ENCODE peak calls at places on chromosomes 1 and 21, in four cellular contexts. One of them, this sample, is unnamed. For H3K4me1, H3K27me3 and H3K9me3, the result is how much of the 10 kb centered on the place peaks cover.

GRCh38 chr1:205746757-205747412 is 3.1 kb downstream of the NUCKS1 start:
- DNase-seq in NT2/D1: no peak
- DNase-seq in tibial nerve: no peak
- DNase-seq in esophagus squamous epithelium: no peak
- DNase-seq in this sample: no peak

GRCh38 chr1:197807739-197808453 is 32.6 kb upstream of the DENND1B start:
- DNase-seq in NT2/D1: no peak
- DNase-seq in tibial nerve: no peak
- DNase-seq in esophagus squamous epithelium: no peak
- DNase-seq in this sample: no peak

GRCh38 chr1:23345920-23346319 is 1.8 kb upstream of the HNRNPR start:
- DNase-seq in esophagus squamous epithelium: no peak
- DNase-seq in NT2/D1: no peak
- DNase-seq in tibial nerve: no peak
- DNase-seq in this sample: no peak

GRCh38 chr1:151570819-151571218 is 30.7 kb downstream of the TUFT1 start:
- DNase-seq in NT2/D1: no peak
- DNase-seq in esophagus squamous epithelium: no peak
- DNase-seq in tibial nerve: no peak
- DNase-seq in this sample: no peak

GRCh38 chr1:202860744-202861419 is 28.1 kb downstream of the RABIF start:
- DNase-seq in tibial nerve: no peak
- DNase-seq in NT2/D1: peak
- DNase-seq in esophagus squamous epithelium: no peak
- DNase-seq in this sample: peak

GRCh38 chr21:19507682-19508260 is 1104.2 kb upstream of the TMPRSS15 start:
- DNase-seq in tibial nerve: no peak
- DNase-seq in esophagus squamous epithelium: no peak
- DNase-seq in NT2/D1: peak
- DNase-seq in this sample: no peak

GRCh38 chr1:40032240-40032891 is 8.2 kb upstream of the CAP1 start:
- DNase-seq in tibial nerve: peak
- DNase-seq in NT2/D1: peak
- DNase-seq in esophagus squamous epithelium: no peak
- DNase-seq in this sample: peak

GRCh38 chr1:25954371-25954938 is 43.4 kb downstream of the PAFAH2 start:
- DNase-seq in NT2/D1: no peak
- DNase-seq in esophagus squamous epithelium: no peak
- DNase-seq in tibial nerve: no peak
- DNase-seq in this sample: no peak

GRCh38 chr1:226061793-226062557 is 541 bp upstream of the H3-3A start:
- DNase-seq in esophagus squamous epithelium: no peak
- DNase-seq in NT2/D1: peak
- DNase-seq in tibial nerve: peak
- DNase-seq in this sample: peak

GRCh38 chr1:107529511-107530149 is 388.8 kb downstream of the NTNG1 start:
- DNase-seq in NT2/D1: peak
- DNase-seq in esophagus squamous epithelium: no peak
- DNase-seq in tibial nerve: peak
- DNase-seq in this sample: no peak

GRCh38 chr1:21816602-21817302 is 4.7 kb downstream of the LDLRAD2 start:
- DNase-seq in tibial nerve: no peak
- DNase-seq in esophagus squamous epithelium: no peak
- DNase-seq in NT2/D1: no peak
- DNase-seq in this sample: no peak

GRCh38 chr1:82836246-82836645 is 1035.5 kb downstream of the ADGRL2 start:
- DNase-seq in NT2/D1: no peak
- DNase-seq in tibial nerve: no peak
- DNase-seq in esophagus squamous epithelium: no peak
- DNase-seq in this sample: no peak

GRCh38 chr21:42425603-42425985 is 21.9 kb downstream of the UBASH3A start:
- DNase-seq in esophagus squamous epithelium: no peak
- DNase-seq in tibial nerve: no peak
- DNase-seq in NT2/D1: no peak
- DNase-seq in this sample: no peak

GRCh38 chr1:108583757-108584156 is 23.9 kb downstream of the EEIG2 start:
- DNase-seq in NT2/D1: no peak
- DNase-seq in tibial nerve: peak
- DNase-seq in esophagus squamous epithelium: no peak
- DNase-seq in this sample: no peak

GRCh38 chr1:46527474-46528296 is 23.8 kb downstream of the KNCN start:
- DNase-seq in esophagus squamous epithelium: peak
- DNase-seq in tibial nerve: peak
- DNase-seq in NT2/D1: peak
- DNase-seq in this sample: peak

GRCh38 chr1:23395162-23395724 is 25.6 kb upstream of the ZNF436 start:
- DNase-seq in tibial nerve: no peak
- DNase-seq in esophagus squamous epithelium: no peak
- DNase-seq in NT2/D1: peak
- DNase-seq in this sample: peak

GRCh38 chr1:115275216-115275615 is 62.8 kb downstream of the NGF start:
- DNase-seq in esophagus squamous epithelium: no peak
- DNase-seq in NT2/D1: no peak
- DNase-seq in tibial nerve: no peak
- DNase-seq in this sample: no peak

GRCh38 chr1:50425376-50426107 is 2.3 kb upstream of the DMRTA2 start:
- DNase-seq in esophagus squamous epithelium: no peak
- DNase-seq in NT2/D1: no peak
- DNase-seq in tibial nerve: no peak
- DNase-seq in this sample: no peak

GRCh38 chr1:5709461-5709860 is 282.8 kb downstream of the NPHP4 start:
- DNase-seq in NT2/D1: no peak
- DNase-seq in esophagus squamous epithelium: no peak
- DNase-seq in tibial nerve: no peak
- DNase-seq in this sample: no peak

GRCh38 chr1:91555074-91555730 is 54.6 kb downstream of the CDC7 start:
- DNase-seq in tibial nerve: no peak
- DNase-seq in NT2/D1: no peak
- DNase-seq in esophagus squamous epithelium: no peak
- DNase-seq in this sample: no peak

GRCh38 chr1:218521414-218522169 is 176.5 kb downstream of the TGFB2 start:
- DNase-seq in tibial nerve: peak
- DNase-seq in NT2/D1: peak
- DNase-seq in esophagus squamous epithelium: no peak
- DNase-seq in this sample: peak

GRCh38 chr1:32813941-32814739 is 3.0 kb downstream of the YARS1 start:
- DNase-seq in esophagus squamous epithelium: no peak
- DNase-seq in tibial nerve: no peak
- DNase-seq in NT2/D1: no peak
- DNase-seq in this sample: peak

GRCh38 chr1:152907686-152908601 is at the start of gene IVL:
- DNase-seq in NT2/D1: no peak
- DNase-seq in esophagus squamous epithelium: no peak
- DNase-seq in tibial nerve: no peak
- DNase-seq in this sample: no peak

GRCh38 chr1:157982111-157982510 is 11.3 kb upstream of the KIRREL1 start:
- DNase-seq in tibial nerve: no peak
- DNase-seq in NT2/D1: no peak
- DNase-seq in esophagus squamous epithelium: no peak
- DNase-seq in this sample: no peak

GRCh38 chr1:178645826-178646200 is 79.2 kb upstream of the RALGPS2 start:
- DNase-seq in tibial nerve: no peak
- DNase-seq in esophagus squamous epithelium: no peak
- DNase-seq in NT2/D1: no peak
- DNase-seq in this sample: no peak

GRCh38 chr21:42652527-42653491 is 612 bp upstream of the PDE9A start:
- DNase-seq in esophagus squamous epithelium: no peak
- DNase-seq in NT2/D1: no peak
- DNase-seq in tibial nerve: peak
- DNase-seq in this sample: peak

GRCh38 chr1:175812936-175813335 is 69.5 kb upstream of the TNR start:
- DNase-seq in tibial nerve: no peak
- DNase-seq in NT2/D1: no peak
- DNase-seq in esophagus squamous epithelium: no peak
- DNase-seq in this sample: no peak

GRCh38 chr1:147545133-147545532 is 3.8 kb downstream of the BCL9 start:
- DNase-seq in NT2/D1: no peak
- DNase-seq in tibial nerve: no peak
- DNase-seq in esophagus squamous epithelium: no peak
- DNase-seq in this sample: peak

DNA sequence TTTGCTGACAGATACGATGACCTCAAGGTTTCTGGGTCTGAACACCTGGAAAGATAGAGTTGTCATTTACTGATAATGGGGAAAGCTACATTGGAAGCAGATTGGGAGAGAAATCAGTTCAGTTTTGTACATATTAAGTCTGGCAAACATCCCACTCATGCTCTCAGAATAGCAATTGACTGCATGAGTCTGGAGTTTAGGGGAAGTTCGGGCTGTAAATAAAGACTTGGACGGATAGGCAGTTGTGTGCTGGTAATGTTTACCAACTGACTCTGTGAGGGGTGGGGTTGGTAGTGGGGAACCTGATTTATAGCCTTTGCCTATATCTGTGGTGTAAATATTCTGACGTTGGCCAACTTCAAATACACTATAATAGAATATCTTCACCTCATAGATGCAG is 4.0 kb downstream of the H6PD start:
- DNase-seq in NT2/D1: no peak
- DNase-seq in esophagus squamous epithelium: no peak
- DNase-seq in tibial nerve: no peak
- DNase-seq in this sample: no peak
- H3K4me1 ChIP-seq in NT2/D1: under half
- H3K4me1 ChIP-seq in esophagus squamous epithelium: half or more
- H3K4me1 ChIP-seq in tibial nerve: half or more
- H3K4me1 ChIP-seq in this sample: under half

DNA sequence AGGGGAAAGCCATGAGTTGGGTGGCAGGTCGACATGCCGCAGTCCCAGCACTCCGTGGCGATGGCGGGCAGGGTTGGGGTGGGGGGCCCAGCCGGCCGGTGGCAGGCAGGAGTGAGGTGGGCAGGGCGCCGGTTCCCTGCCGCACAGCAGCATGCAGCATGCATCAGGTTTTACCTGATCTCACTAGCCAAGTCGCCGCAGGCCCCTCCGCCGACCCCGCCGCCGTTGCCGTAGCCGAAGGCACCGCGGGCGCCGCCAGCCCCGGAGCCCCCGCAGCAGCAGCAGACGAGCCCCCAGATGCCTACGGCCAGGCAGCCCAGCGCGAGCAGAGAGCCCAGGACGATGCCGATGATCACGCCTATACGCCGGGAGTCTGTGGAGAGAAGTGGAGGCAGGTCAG is 6.7 kb downstream of the VSIG8 start:
- DNase-seq in NT2/D1: no peak
- DNase-seq in esophagus squamous epithelium: no peak
- DNase-seq in tibial nerve: no peak
- DNase-seq in this sample: no peak
- H3K27me3 ChIP-seq in NT2/D1: under half
- H3K27me3 ChIP-seq in esophagus squamous epithelium: under half
- H3K27me3 ChIP-seq in tibial nerve: under half
- H3K27me3 ChIP-seq in this sample: under half

GRCh38 chr1:2858676-2859075 is 57.2 kb upstream of the TTC34 start:
- DNase-seq in esophagus squamous epithelium: no peak
- DNase-seq in NT2/D1: no peak
- DNase-seq in tibial nerve: no peak
- DNase-seq in this sample: no peak
- H3K9me3 ChIP-seq in esophagus squamous epithelium: under half
- H3K9me3 ChIP-seq in NT2/D1: under half
- H3K9me3 ChIP-seq in tibial nerve: under half
- H3K9me3 ChIP-seq in this sample: under half

GRCh38 chr1:110002695-110003094 is 18.1 kb downstream of the AHCYL1 start:
- DNase-seq in NT2/D1: no peak
- DNase-seq in tibial nerve: no peak
- DNase-seq in esophagus squamous epithelium: no peak
- DNase-seq in this sample: no peak
- H3K4me1 ChIP-seq in NT2/D1: under half
- H3K4me1 ChIP-seq in tibial nerve: under half
- H3K4me1 ChIP-seq in esophagus squamous epithelium: under half
- H3K4me1 ChIP-seq in this sample: under half